ENCODE peak calls at places on chromosomes 11 and 22, in four cellular contexts. A is HepG2, G is K562, V is GM12878. M is an unnamed sample.

GRCh38 chr22:43186272-43187170 is at the start of gene TTLL12:
- DNase-seq in V (no peak), G (peak; percentile 69), A (no peak), M (no peak)

GRCh38 chr11:82465481-82465880 is 268.2 kb downstream of the FAM181B start:
- DNase-seq in V (no peak), A (no peak), G (no peak), M (no peak)

GRCh38 chr11:61963282-61964057 is 4.0 kb downstream of the FTH1 start:
- DNase-seq in G (no peak), V (peak; percentile 53), A (no peak), M (no peak)

GRCh38 chr11:115159122-115159665 is 345.0 kb downstream of the CADM1 start:
- DNase-seq in G (no peak), V (no peak), A (no peak), M (no peak)

GRCh38 chr11:125663910-125664309 is 16.7 kb downstream of the ACRV1 start:
- DNase-seq in A (no peak), V (no peak), G (no peak), M (no peak)

GRCh38 chr11:126927628-126928027 is 72.9 kb downstream of the KIRREL3 start:
- DNase-seq in G (no peak), A (no peak), V (no peak), M (no peak)

GRCh38 chr22:26514419-26515161 is 2.3 kb upstream of the TFIP11 start:
- DNase-seq in G (no peak), V (no peak), A (no peak), M (no peak)

GRCh38 chr11:60847281-60847680 is 5.4 kb downstream of the CCDC86 start:
- DNase-seq in A (no peak), V (no peak), G (no peak), M (no peak)

GRCh38 chr11:26065944-26066343 is 266.0 kb upstream of the ANO3 start:
- DNase-seq in V (no peak), A (no peak), G (no peak), M (no peak)

GRCh38 chr11:57785072-57785471 is 23.5 kb downstream of the CTNND1 start:
- DNase-seq in G (no peak), V (no peak), A (no peak), M (no peak)

GRCh38 chr11:113189909-113190667 is 124.3 kb upstream of the TTC12 start:
- DNase-seq in V (no peak), G (peak; percentile 57), A (no peak), M (no peak)

GRCh38 chr22:33748714-33749113 is 171.6 kb downstream of the LARGE1 start:
- DNase-seq in A (no peak), V (no peak), G (no peak), M (no peak)

GRCh38 chr11:114171257-114172054 is 111.9 kb downstream of the ZBTB16 start:
- DNase-seq in G (no peak), V (no peak), A (peak; percentile 10), M (no peak)

GRCh38 chr11:63537293-63538101 is 889 bp downstream of the PLAAT4 start:
- DNase-seq in A (no peak), G (no peak), V (no peak), M (no peak)

GRCh38 chr22:44399196-44399837 is 86.6 kb upstream of the SHISAL1 start:
- DNase-seq in A (no peak), G (no peak), V (no peak), M (no peak)

GRCh38 chr11:99781074-99781473 is 760.3 kb downstream of the CNTN5 start:
- DNase-seq in V (no peak), G (no peak), A (no peak), M (no peak)

GRCh38 chr11:36594316-36594989 is at the start of gene IFTAP:
- DNase-seq in A (peak; percentile 90), V (no peak), G (peak; percentile 38), M (peak; percentile 82)

GRCh38 chr11:64048042-64048854 is 12.5 kb downstream of the FLRT1 start:
- DNase-seq in A (peak; percentile 66), V (no peak), G (no peak), M (no peak)

GRCh38 chr11:118625976-118626375 is 18.6 kb downstream of the PHLDB1 start:
- DNase-seq in V (no peak), A (no peak), G (peak; percentile 51), M (no peak)

GRCh38 chr11:9320047-9320446 is 5.7 kb upstream of the TMEM41B start:
- DNase-seq in G (no peak), V (no peak), A (no peak), M (no peak)

GRCh38 chr11:126862664-126863247 is 137.8 kb downstream of the KIRREL3 start:
- DNase-seq in V (no peak), A (no peak), G (no peak), M (peak; percentile 49)

GRCh38 chr11:75270896-75271415 is 30.4 kb downstream of the TPBGL start:
- DNase-seq in A (no peak), V (no peak), G (no peak), M (no peak)

GRCh38 chr22:48899523-48900326 is 927.9 kb downstream of the BRD1 start:
- DNase-seq in G (no peak), A (no peak), V (no peak), M (no peak)

DNA sequence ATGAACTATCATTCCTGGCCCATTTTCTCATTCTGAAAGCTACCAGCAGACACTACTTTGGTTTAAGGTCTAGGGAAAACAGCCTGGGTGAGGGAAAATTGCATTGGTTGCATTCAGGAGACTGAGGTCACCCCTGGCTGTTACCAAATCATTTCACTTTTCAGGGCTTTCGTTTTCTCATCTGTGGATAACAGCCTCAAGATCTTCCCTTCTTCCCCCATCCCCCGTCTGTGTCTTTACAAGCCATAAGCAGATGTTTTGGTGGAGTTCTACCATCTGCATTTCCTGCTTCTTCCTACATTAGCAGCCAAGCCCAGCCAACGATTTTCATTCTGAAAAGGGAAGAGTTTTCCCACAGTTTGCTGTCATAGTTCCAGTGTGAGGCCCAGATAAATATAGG is 130.4 kb downstream of the HIPK3 start:
- DNase-seq in V (peak; percentile 48), G (no peak), A (no peak), M (no peak)
- TF ChIP-seq HDAC6 in V (no peak), G (no peak), A (no peak), M (no peak)

GRCh38 chr11:110295487-110296225 is 758 bp downstream of the RDX start:
- DNase-seq in G (peak; percentile 40), A (no peak), V (peak; percentile 21), M (no peak)
- TF ChIP-seq HDAC6 in G (no peak), A (no peak), V (no peak), M (no peak)

DNA sequence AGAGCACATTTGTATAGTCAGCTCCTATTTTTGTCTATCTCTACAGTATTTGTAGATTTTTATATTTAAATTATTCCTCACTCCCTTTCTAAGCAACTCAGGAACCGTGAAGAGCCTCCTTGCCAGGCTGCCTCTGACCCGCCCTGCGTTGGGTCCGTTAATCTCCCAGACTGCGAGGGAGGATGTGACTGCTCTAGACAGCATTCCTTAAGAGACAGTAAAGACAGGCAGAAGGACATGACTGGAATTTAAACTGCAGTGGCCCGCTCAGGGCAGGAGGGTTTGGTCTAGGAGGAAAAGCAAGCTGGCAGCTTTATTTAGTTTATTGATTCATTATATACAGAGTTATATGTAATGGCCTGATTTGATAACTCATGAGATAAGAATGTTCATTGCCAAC is 413.7 kb downstream of the TMEM135 start:
- DNase-seq in A (no peak), V (no peak), G (no peak), M (no peak)
- TF ChIP-seq HDAC6 in A (no peak), V (no peak), G (no peak), M (no peak)

GRCh38 chr11:1862588-1863351 is 9.9 kb downstream of the LSP1 start:
- DNase-seq in G (no peak), A (no peak), V (no peak), M (no peak)
- TF ChIP-seq HDAC6 in G (no peak), A (no peak), V (no peak), M (no peak)

GRCh38 chr22:32627091-32627490 is 152.5 kb downstream of the FBXO7 start:
- DNase-seq in G (no peak), A (peak; percentile 23), V (no peak), M (no peak)

GRCh38 chr22:32628626-32629587 is 154.3 kb downstream of the FBXO7 start:
- DNase-seq in A (peak; percentile 55), V (no peak), G (no peak), M (no peak)

GRCh38 chr22:32632650-32633049 is 158.0 kb downstream of the FBXO7 start:
- DNase-seq in A (no peak), V (no peak), G (no peak), M (no peak)

GRCh38 chr22:32634424-32634981 is 159.9 kb downstream of the FBXO7 start:
- DNase-seq in A (no peak), V (no peak), G (no peak), M (no peak)

GRCh38 chr22:32631507-32632245 is 157.1 kb downstream of the FBXO7 start:
- DNase-seq in A (no peak), V (no peak), G (no peak), M (no peak)
- TF ChIP-seq HDAC6 in A (no peak), V (no peak), G (no peak), M (no peak)

GRCh38 chr11:70073881-70074371 is 4.2 kb upstream of the ANO1 start:
- DNase-seq in G (no peak), V (no peak), A (no peak), M (no peak)
- TF ChIP-seq HDAC6 in G (no peak), V (no peak), A (no peak), M (no peak)

GRCh38 chr11:104164028-104164520 is at the start of gene PDGFD:
- DNase-seq in V (no peak), G (no peak), A (peak; percentile 54), M (peak; percentile 85)

GRCh38 chr11:104161751-104162450 is 2.0 kb downstream of the PDGFD start:
- DNase-seq in G (no peak), A (no peak), V (no peak), M (no peak)

GRCh38 chr11:104165014-104165413 is 1.1 kb upstream of the PDGFD start:
- DNase-seq in V (no peak), G (no peak), A (no peak), M (no peak)

GRCh38 chr11:104159356-104159755 is 4.6 kb downstream of the PDGFD start:
- DNase-seq in G (no peak), A (no peak), V (no peak), M (no peak)

DNA sequence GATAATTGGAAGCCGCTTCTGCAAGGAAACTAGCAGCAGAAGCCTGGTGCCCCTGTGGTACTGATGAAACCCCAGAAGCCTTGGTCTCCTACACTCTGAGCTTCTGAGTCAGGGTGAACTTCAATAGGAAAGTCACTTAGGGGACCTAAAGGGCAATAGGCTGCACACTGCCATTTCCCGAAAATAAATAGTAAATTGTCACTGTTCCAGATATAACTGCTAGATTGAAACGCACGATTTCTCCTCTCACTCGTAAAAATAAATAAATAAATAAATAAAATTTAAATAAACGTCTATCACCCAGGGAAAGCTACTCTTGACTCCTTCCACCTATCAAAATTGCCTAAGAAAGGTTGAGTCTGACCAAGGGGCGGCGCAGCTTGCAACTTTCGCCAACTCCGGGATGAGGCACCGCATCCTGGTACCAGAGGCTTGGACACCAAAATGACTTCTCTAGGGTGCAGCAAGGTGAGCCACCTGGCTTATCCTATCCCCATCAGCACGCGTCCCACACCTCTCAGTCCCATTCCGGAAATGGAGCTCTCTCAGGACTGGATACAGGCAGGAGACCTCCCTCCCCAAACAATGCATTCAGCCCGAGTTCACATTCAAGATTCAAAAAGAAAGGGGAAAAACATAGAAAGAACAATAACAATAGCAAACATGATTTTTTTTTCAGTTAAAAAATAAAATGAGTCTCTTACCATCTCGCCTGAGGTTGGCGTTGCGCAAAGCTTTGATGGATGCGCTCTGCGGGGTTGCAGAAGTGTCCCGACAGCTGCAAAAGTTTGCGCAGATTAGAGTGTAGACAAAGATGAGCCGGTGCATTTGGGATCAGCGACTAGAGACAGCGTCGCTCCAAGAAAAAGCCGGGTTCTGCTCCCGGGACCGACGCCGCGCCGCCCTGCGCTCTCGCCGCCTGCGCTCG is 583 bp downstream of the PDGFD start:
- DNase-seq in G (no peak), A (no peak), V (no peak), M (peak; percentile 61)
- TF ChIP-seq HDAC6 in G (no peak), A (no peak), V (no peak), M (no peak)